ENCODE peak calls at places on chromosome 11, in nine cellular contexts. K, Y, E, R, Z, N, F, J and G are unnamed samples.
A peak's percentile ranks its signal among the peaks of the same experiment; 100 is the strongest.

GRCh38 chr11:128757235-128757711 is 63.4 kb downstream of the FLI1 start:
- DNase-seq in K (no peak), Y (peak; percentile 70), E (peak; percentile 66), R (peak; percentile 40), Z (no peak), N (no peak), F (peak; percentile 58), J (no peak), G (no peak)

GRCh38 chr11:128720522-128720985 is 26.7 kb downstream of the FLI1 start:
- DNase-seq in K (no peak), Y (peak; percentile 68), E (peak; percentile 77), R (no peak), Z (no peak), N (no peak), F (no peak), J (peak; percentile 18), G (peak; percentile 76)

GRCh38 chr11:84390441-84391078 is 1104.4 kb upstream of the CCDC90B start:
- DNase-seq in K (peak; percentile 23), Y (no peak), E (no peak), R (no peak), Z (no peak), N (no peak), F (no peak), J (peak; percentile 45), G (peak; percentile 12)

GRCh38 chr11:73384871-73385692 is 8.9 kb downstream of the RELT start:
- DNase-seq in K (no peak), Y (no peak), E (peak; percentile 84), R (peak; percentile 30), Z (peak; percentile 65), N (no peak), F (peak; percentile 31), J (no peak), G (no peak)

GRCh38 chr11:44589301-44589700 is 23.8 kb downstream of the CD82 start:
- DNase-seq in K (no peak), Y (no peak), E (no peak), R (no peak), Z (no peak), N (no peak), F (no peak), J (no peak), G (no peak)

GRCh38 chr11:17768547-17768946 is 34.0 kb downstream of the KCNC1 start:
- DNase-seq in K (no peak), Y (no peak), E (no peak), R (no peak), Z (no peak), N (no peak), F (no peak), J (no peak), G (no peak)

GRCh38 chr11:81644239-81644840 is 1089.3 kb downstream of the FAM181B start:
- DNase-seq in K (no peak), Y (peak; percentile 43), E (peak; percentile 4), R (no peak), Z (no peak), N (no peak), F (no peak), J (peak; percentile 41), G (peak; percentile 58)

GRCh38 chr11:1479678-1480118 is 6.9 kb downstream of the MOB2 start:
- DNase-seq in K (no peak), Y (no peak), E (no peak), R (no peak), Z (peak; percentile 2), N (no peak), F (no peak), J (no peak), G (no peak)

GRCh38 chr11:46761807-46762206 is 42.8 kb downstream of the F2 start:
- DNase-seq in K (no peak), Y (no peak), E (no peak), R (no peak), Z (no peak), N (no peak), F (no peak), J (no peak), G (no peak)